ENCODE peak calls at places on chromosomes 6 and 20, in eight cellular contexts. U is ascending aorta; Q is IMR-90; M is PC-9; D is foreskin fibroblast; R is CD4-positive, CD25-positive, alpha-beta regulatory T cell; A is NB4; T is cardiac muscle cell. J is an unnamed sample.

GRCh38 chr20:60787264-60787663 is 464.8 kb upstream of the CDH4 start:
- DNase-seq in U (no peak), Q (no peak), M (no peak), D (no peak), R (no peak), A (no peak), T (no peak), J (no peak)

GRCh38 chr6:117513174-117513573 is 30.7 kb downstream of the DCBLD1 start:
- DNase-seq in U (no peak), Q (no peak), M (no peak), D (no peak), R (no peak), A (no peak), T (peak), J (no peak)

GRCh38 chr6:74091133-74091793 is 395.3 kb downstream of the CD109 start:
- DNase-seq in U (no peak), Q (peak), M (no peak), D (peak), R (no peak), A (peak), T (peak), J (no peak)

GRCh38 chr20:3209946-3210317 is 634 bp downstream of the ITPA start:
- DNase-seq in U (no peak), Q (peak), M (no peak), D (no peak), R (no peak), A (peak), T (peak), J (no peak)

GRCh38 chr6:105136433-105137350 is 43.1 kb downstream of the POPDC3 start:
- DNase-seq in U (peak), Q (peak), M (no peak), D (peak), R (no peak), A (peak), T (peak), J (no peak)

GRCh38 chr20:1184638-1185315 is at the start of gene TMEM74B:
- DNase-seq in U (no peak), Q (no peak), M (no peak), D (no peak), R (no peak), A (no peak), T (no peak), J (no peak)

GRCh38 chr6:113495521-113495920 is 361.6 kb upstream of the MARCKS start:
- DNase-seq in U (no peak), Q (peak), M (peak), D (peak), R (no peak), A (no peak), T (peak), J (no peak)

GRCh38 chr6:82917346-82918064 is 148.1 kb downstream of the UBE3D start:
- DNase-seq in U (no peak), Q (peak), M (peak), D (no peak), R (no peak), A (no peak), T (peak), J (no peak)

GRCh38 chr20:33719989-33720709 is at the start of gene PXMP4:
- DNase-seq in U (peak), Q (peak), M (peak), D (peak), R (peak), A (peak), T (peak), J (peak)

GRCh38 chr6:115971785-115972184 is 88.9 kb downstream of the FRK start:
- DNase-seq in U (no peak), Q (no peak), M (no peak), D (no peak), R (no peak), A (no peak), T (no peak), J (no peak)

GRCh38 chr6:53322188-53323029 is 26.3 kb downstream of the ELOVL5 start:
- DNase-seq in U (no peak), Q (peak), M (no peak), D (no peak), R (no peak), A (peak), T (no peak), J (no peak)

GRCh38 chr6:118770835-118771234 is 119.4 kb upstream of the CEP85L start:
- DNase-seq in U (no peak), Q (no peak), M (no peak), D (no peak), R (no peak), A (no peak), T (no peak), J (no peak)

GRCh38 chr6:41894366-41895299 is 542 bp downstream of the USP49 start:
- DNase-seq in U (no peak), Q (no peak), M (no peak), D (no peak), R (no peak), A (peak), T (peak), J (peak)

GRCh38 chr6:30889921-30890645 is 5.8 kb downstream of the DDR1 start:
- DNase-seq in U (peak), Q (no peak), M (no peak), D (no peak), R (no peak), A (no peak), T (no peak), J (peak)

GRCh38 chr20:63733117-63733516 is 3.3 kb upstream of the LIME1 start:
- DNase-seq in U (no peak), Q (no peak), M (no peak), D (no peak), R (no peak), A (no peak), T (no peak), J (no peak)

GRCh38 chr20:20743511-20744169 is 31.2 kb upstream of the RALGAPA2 start:
- DNase-seq in U (peak), Q (no peak), M (no peak), D (no peak), R (no peak), A (peak), T (peak), J (no peak)

GRCh38 chr6:4567141-4567540 is 209.1 kb upstream of the CDYL start:
- DNase-seq in U (no peak), Q (peak), M (peak), D (no peak), R (no peak), A (no peak), T (peak), J (no peak)

GRCh38 chr20:35133006-35133405 is 14.1 kb downstream of the EDEM2 start:
- DNase-seq in U (peak), Q (no peak), M (no peak), D (no peak), R (no peak), A (no peak), T (no peak), J (no peak)

GRCh38 chr6:35080016-35080680 is 61.0 kb downstream of the TCP11 start:
- DNase-seq in U (peak), Q (no peak), M (no peak), D (no peak), R (no peak), A (no peak), T (no peak), J (no peak)

GRCh38 chr20:63433756-63434531 is 38.5 kb downstream of the KCNQ2 start:
- DNase-seq in U (no peak), Q (no peak), M (no peak), D (no peak), R (no peak), A (no peak), T (no peak), J (no peak)

GRCh38 chr20:62950741-62951140 is 1.8 kb upstream of the SLC17A9 start:
- DNase-seq in U (no peak), Q (no peak), M (no peak), D (no peak), R (no peak), A (no peak), T (no peak), J (no peak)

GRCh38 chr20:44959082-44959895 is 908 bp downstream of the TOMM34 start:
- DNase-seq in U (peak), Q (peak), M (peak), D (peak), R (peak), A (peak), T (peak), J (peak)

GRCh38 chr20:20551409-20551808 is 161.0 kb downstream of the RALGAPA2 start:
- DNase-seq in U (no peak), Q (no peak), M (peak), D (no peak), R (no peak), A (no peak), T (no peak), J (no peak)

GRCh38 chr20:56469077-56469449 is 636 bp downstream of the RTF2 start:
- DNase-seq in U (no peak), Q (no peak), M (no peak), D (no peak), R (no peak), A (peak), T (no peak), J (no peak)

GRCh38 chr6:130233332-130233731 is 10.6 kb upstream of the SAMD3 start:
- DNase-seq in U (no peak), Q (peak), M (no peak), D (peak), R (no peak), A (no peak), T (no peak), J (no peak)

GRCh38 chr6:28981391-28981832 is 23.7 kb downstream of the ZNF311 start:
- DNase-seq in U (peak), Q (peak), M (peak), D (peak), R (peak), A (peak), T (peak), J (peak)

GRCh38 chr20:48785256-48785655 is 42.5 kb downstream of the PREX1 start:
- DNase-seq in U (no peak), Q (no peak), M (no peak), D (no peak), R (no peak), A (no peak), T (no peak), J (no peak)

GRCh38 chr6:147081210-147081609 is 123.0 kb upstream of the STXBP5 start:
- DNase-seq in U (no peak), Q (no peak), M (peak), D (no peak), R (no peak), A (no peak), T (no peak), J (no peak)

GRCh38 chr20:17904027-17904426 is 64.6 kb downstream of the SNX5 start:
- DNase-seq in U (peak), Q (no peak), M (no peak), D (no peak), R (no peak), A (no peak), T (no peak), J (no peak)
- H3K4me3 ChIP-seq in U (no peak), Q (no peak), M (no peak), D (no peak), R (no peak), A (no peak), T (no peak), J (no peak)

DNA sequence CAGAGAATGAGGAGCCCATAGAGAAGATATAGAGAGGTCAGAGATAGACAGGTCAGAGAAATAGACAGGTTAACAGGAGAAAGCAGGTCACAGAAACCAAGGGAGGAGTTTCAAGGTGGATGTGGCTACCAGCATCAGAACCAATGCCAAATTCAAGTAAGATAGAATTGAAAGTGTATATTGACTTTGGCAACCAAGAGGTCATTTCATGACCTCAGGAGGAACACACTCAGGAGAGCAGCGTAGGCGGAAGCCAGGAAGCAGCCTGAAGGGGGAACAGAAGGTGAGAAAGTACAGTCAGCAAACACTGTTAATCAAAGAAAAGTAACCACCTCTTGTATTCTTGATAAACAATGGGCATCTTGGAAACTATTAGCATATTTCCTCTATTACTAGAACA is 33.9 kb upstream of the ALDH8A1 start:
- DNase-seq in U (no peak), Q (no peak), M (no peak), D (no peak), R (no peak), A (no peak), T (no peak), J (no peak)
- H3K4me3 ChIP-seq in U (no peak), Q (no peak), M (no peak), D (no peak), R (no peak), A (no peak), T (no peak), J (no peak)

DNA sequence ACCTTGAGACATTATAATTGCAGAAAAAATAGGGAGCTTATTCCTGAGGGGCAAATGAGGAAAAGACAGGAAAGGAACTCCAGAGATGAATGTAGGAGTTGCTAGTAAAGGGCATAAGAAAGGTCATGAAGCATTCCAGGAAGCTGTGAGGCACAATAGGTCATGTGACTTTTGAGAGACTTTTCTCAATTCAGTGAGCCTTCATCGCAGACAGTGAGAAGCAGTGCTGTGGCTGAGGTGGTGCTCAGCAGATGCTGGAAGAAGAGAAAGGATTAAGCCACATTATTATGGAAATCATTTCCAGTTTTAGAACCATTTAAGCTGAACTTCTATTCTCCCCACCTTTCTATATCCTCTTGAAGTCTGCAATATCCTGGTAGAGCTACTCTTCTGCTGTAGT is 4.1 kb downstream of the SPTLC3 start:
- DNase-seq in U (no peak), Q (no peak), M (no peak), D (no peak), R (no peak), A (no peak), T (peak), J (no peak)
- H3K4me3 ChIP-seq in U (no peak), Q (no peak), M (no peak), D (no peak), R (no peak), A (no peak), T (no peak), J (no peak)

DNA sequence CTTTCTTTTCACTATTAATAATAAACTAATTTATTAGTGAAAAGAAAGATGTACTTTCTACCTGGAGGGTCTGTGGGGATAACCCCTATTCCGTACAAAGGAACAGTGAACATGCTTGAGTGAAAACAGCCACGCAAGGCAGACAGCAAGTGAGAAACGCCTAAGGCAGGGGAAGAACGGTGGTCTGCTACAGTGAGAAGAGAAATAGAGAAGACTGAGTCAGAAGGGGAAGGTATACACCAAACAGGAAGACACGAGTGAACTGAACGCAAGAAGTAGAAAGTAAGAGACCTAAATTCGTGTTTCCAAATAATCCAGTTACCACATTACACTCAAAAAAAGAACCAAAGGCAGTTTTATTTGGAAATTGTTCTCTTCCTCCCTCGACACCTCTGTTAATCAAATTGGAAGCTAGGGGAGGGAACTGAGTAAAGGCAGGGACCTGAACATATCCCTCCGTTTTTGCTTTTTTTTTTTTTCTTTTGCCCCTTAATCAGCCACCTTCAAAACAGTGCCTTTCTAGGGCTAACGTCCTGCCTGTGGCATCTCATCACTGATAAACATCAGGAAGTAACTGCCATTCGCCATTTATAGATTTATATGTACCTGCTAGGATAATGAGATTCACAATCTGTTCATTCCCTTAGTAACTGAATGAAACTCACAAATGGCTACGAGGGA is 48.9 kb downstream of the ATXN1 start:
- DNase-seq in U (no peak), Q (no peak), M (no peak), D (no peak), R (no peak), A (peak), T (no peak), J (no peak)
- H3K4me3 ChIP-seq in U (no peak), Q (no peak), M (peak), D (peak), R (peak), A (peak), T (no peak), J (no peak)

DNA sequence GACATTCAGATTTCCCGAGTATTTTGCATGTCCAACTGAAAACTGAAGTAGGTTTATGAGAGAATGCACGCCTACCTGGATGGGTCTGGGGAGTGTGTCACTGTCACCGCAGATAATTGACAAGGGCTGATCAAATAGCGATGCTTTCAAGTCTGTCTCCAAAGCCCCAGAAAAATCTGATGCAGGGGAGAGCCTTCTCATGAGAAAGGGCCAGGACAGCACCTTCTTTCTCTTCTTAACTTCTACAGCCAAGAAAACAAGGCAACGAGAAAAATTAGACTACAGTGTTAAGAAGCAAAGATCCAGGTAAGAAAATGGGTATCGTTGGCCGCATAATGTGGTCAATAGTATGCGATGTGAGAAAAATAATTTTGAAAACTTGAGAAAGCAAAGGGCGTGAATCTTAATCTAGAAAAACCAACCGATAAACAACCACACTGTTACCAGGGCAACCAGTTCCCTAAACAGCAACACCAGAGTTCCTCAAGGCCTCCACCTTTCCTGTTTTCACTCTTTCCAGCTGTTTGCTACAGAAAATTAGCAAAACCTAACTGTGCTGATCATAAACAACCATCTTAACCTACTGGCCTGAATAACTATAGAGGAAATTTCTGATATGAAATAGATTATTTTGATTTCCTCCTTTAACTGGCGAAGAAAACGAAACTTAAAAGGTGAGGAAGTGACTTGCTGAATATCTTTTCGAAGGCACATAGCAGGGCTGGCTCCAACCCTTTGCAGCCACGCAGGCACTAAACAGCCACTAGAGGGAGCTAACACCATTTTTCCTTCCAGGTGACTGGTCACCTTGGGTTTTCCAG is 2.6 kb downstream of the TAGAP start:
- DNase-seq in U (peak), Q (peak), M (peak), D (peak), R (peak), A (peak), T (peak), J (peak)
- H3K4me3 ChIP-seq in U (no peak), Q (no peak), M (peak), D (no peak), R (peak), A (peak), T (no peak), J (peak)

GRCh38 chr6:154274175-154274574 is 82.4 kb downstream of the IPCEF1 start:
- DNase-seq in U (no peak), Q (no peak), M (no peak), D (no peak), R (no peak), A (no peak), T (no peak), J (no peak)
- H3K4me3 ChIP-seq in U (no peak), Q (no peak), M (no peak), D (no peak), R (no peak), A (no peak), T (no peak), J (no peak)

DNA sequence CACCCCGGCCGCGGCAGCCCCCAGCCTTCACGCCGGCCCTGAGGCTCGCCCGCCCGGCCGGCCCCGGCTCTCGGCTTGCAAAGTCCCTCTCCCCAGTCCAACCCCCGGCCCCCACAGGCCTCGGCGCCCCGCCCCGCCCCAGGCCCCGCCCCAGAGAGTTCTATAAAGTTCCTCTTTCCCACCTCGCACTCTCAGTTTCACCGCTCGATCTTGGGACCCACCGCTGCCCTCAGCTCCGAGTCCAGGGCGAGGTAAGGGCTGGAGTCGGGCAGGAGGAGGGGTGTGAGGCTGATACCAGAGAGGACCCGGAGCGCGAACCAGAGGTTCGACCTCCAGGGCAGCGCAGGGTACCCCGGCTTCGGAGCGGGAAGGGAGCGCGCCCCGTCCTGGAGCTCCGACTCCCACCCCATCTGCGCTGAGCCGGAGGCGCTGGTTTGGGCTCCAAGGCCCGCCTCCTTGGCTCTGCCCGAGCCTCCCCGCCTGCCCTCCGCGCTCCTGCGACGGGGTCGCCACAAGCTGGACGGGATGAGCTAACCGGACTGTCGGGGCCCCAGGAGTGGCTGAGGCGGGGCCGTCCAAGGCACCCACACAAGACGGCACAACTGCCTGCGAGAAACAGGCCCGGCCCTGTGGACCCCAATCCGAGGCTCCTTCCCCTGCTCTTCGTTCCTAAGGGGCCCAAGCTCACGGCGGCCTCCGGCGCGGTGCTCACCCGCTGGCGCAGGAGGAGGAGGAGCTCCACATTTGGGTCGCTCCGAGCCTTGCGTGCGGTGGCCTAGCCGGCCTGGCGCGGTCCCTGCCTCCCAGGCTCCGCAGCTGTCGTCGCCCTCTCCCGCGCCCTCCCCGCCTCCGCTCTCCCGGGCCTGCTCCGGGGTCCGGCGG is at the start of gene IRF4:
- DNase-seq in U (no peak), Q (no peak), M (no peak), D (no peak), R (peak), A (no peak), T (no peak), J (no peak)
- H3K4me3 ChIP-seq in U (peak), Q (no peak), M (no peak), D (peak), R (peak), A (no peak), T (peak), J (no peak)